ENCODE peak calls at places on chromosomes 2 and 18, in six cellular contexts. G, L, R, Z, Y and I are unnamed samples.

GRCh38 chr18:50155406-50155805 is 39.5 kb downstream of the MYO5B start:
- DNase-seq in G (no peak), L (no peak), R (no peak), Z (no peak), Y (no peak), I (no peak)

GRCh38 chr18:51191139-51191717 is 6.3 kb downstream of the MEX3C start:
- DNase-seq in G (no peak), L (no peak), R (no peak), Z (no peak), Y (no peak), I (no peak)

GRCh38 chr2:60608679-60609078 is 55.2 kb upstream of the BCL11A start:
- DNase-seq in G (no peak), L (no peak), R (no peak), Z (no peak), Y (no peak), I (no peak)

GRCh38 chr18:32324173-32324572 is 134.3 kb downstream of the MEP1B start:
- DNase-seq in G (peak), L (no peak), R (no peak), Z (no peak), Y (no peak), I (no peak)

GRCh38 chr2:204544961-204545860 is at the start of gene PARD3B:
- DNase-seq in G (peak), L (peak), R (peak), Z (no peak), Y (peak), I (peak)

GRCh38 chr2:68365087-68365486 is at the start of gene PLEK:
- DNase-seq in G (no peak), L (no peak), R (peak), Z (peak), Y (peak), I (peak)

GRCh38 chr2:190050001-190050400 is 12.5 kb downstream of the MSTN start:
- DNase-seq in G (peak), L (no peak), R (no peak), Z (no peak), Y (no peak), I (no peak)

GRCh38 chr2:210363261-210363660 is 48.3 kb upstream of the MYL1 start:
- DNase-seq in G (no peak), L (no peak), R (no peak), Z (no peak), Y (no peak), I (no peak)

GRCh38 chr2:68878753-68879152 is 7.6 kb upstream of the BMP10 start:
- DNase-seq in G (peak), L (no peak), R (no peak), Z (no peak), Y (no peak), I (no peak)

GRCh38 chr2:111169268-111169667 is 48.6 kb downstream of the BCL2L11 start:
- DNase-seq in G (no peak), L (no peak), R (no peak), Z (no peak), Y (no peak), I (no peak)